ENCODE peak calls at places on chromosome 19, in six cellular contexts. One of them, this sample, is unnamed.
A peak's percentile ranks its signal among the peaks of the same experiment; 100 is the strongest.

GRCh38 chr19:30165228-30165813 is 206.9 kb upstream of the ZNF536 start:
- DNase-seq in NCI-H524: no peak
- DNase-seq in heart left ventricle: no peak
- DNase-seq in heart right ventricle: no peak
- DNase-seq in left kidney: no peak
- DNase-seq in GM19239: no peak
- DNase-seq in this sample: no peak

GRCh38 chr19:43726736-43727592 is 11.1 kb downstream of the IRGC start:
- DNase-seq in NCI-H524: no peak
- DNase-seq in heart left ventricle: peak; percentile 69
- DNase-seq in heart right ventricle: peak; percentile 65
- DNase-seq in left kidney: no peak
- DNase-seq in GM19239: no peak
- DNase-seq in this sample: no peak

GRCh38 chr19:20879501-20879900 is 43.5 kb upstream of the ZNF85 start:
- DNase-seq in NCI-H524: no peak
- DNase-seq in heart left ventricle: no peak
- DNase-seq in heart right ventricle: no peak
- DNase-seq in left kidney: no peak
- DNase-seq in GM19239: no peak
- DNase-seq in this sample: no peak

GRCh38 chr19:31675187-31675913 is 326.1 kb upstream of the TSHZ3 start:
- DNase-seq in NCI-H524: no peak
- DNase-seq in heart left ventricle: no peak
- DNase-seq in heart right ventricle: no peak
- DNase-seq in left kidney: no peak
- DNase-seq in GM19239: no peak
- DNase-seq in this sample: no peak

GRCh38 chr19:3190921-3191805 is 5.4 kb downstream of the NCLN start:
- DNase-seq in NCI-H524: no peak
- DNase-seq in heart left ventricle: no peak
- DNase-seq in heart right ventricle: no peak
- DNase-seq in left kidney: no peak
- DNase-seq in GM19239: no peak
- DNase-seq in this sample: no peak

GRCh38 chr19:19452241-19453128 is 47.0 kb downstream of the GATAD2A start:
- DNase-seq in NCI-H524: no peak
- DNase-seq in heart left ventricle: no peak
- DNase-seq in heart right ventricle: no peak
- DNase-seq in left kidney: no peak
- DNase-seq in GM19239: no peak
- DNase-seq in this sample: no peak

GRCh38 chr19:4380254-4380727 is 20.1 kb downstream of the SH3GL1 start:
- DNase-seq in NCI-H524: no peak
- DNase-seq in heart left ventricle: peak; percentile 70
- DNase-seq in heart right ventricle: peak; percentile 63
- DNase-seq in left kidney: no peak
- DNase-seq in GM19239: no peak
- DNase-seq in this sample: no peak

GRCh38 chr19:47423203-47423882 is 4.0 kb upstream of the MEIS3 start:
- DNase-seq in NCI-H524: no peak
- DNase-seq in heart left ventricle: no peak
- DNase-seq in heart right ventricle: no peak
- DNase-seq in left kidney: peak; percentile 19
- DNase-seq in GM19239: no peak
- DNase-seq in this sample: no peak

GRCh38 chr19:40822161-40822560 is 23.2 kb downstream of the EGLN2 start:
- DNase-seq in NCI-H524: no peak
- DNase-seq in heart left ventricle: no peak
- DNase-seq in heart right ventricle: no peak
- DNase-seq in left kidney: no peak
- DNase-seq in GM19239: no peak
- DNase-seq in this sample: no peak

GRCh38 chr19:41321600-41322270 is 11.8 kb downstream of the CCDC97 start:
- DNase-seq in NCI-H524: no peak
- DNase-seq in heart left ventricle: peak; percentile 50
- DNase-seq in heart right ventricle: no peak
- DNase-seq in left kidney: peak; percentile 73
- DNase-seq in GM19239: no peak
- DNase-seq in this sample: no peak

GRCh38 chr19:55481148-55482127 is 3.5 kb upstream of the NAT14 start:
- DNase-seq in NCI-H524: no peak
- DNase-seq in heart left ventricle: no peak
- DNase-seq in heart right ventricle: peak; percentile 11
- DNase-seq in left kidney: peak; percentile 62
- DNase-seq in GM19239: no peak
- DNase-seq in this sample: no peak

GRCh38 chr19:44587863-44588752 is 25.3 kb upstream of the IGSF23 start:
- DNase-seq in NCI-H524: no peak
- DNase-seq in heart left ventricle: no peak
- DNase-seq in heart right ventricle: no peak
- DNase-seq in left kidney: no peak
- DNase-seq in GM19239: no peak
- DNase-seq in this sample: no peak

GRCh38 chr19:35416331-35416730 is 31.7 kb upstream of the FFAR2 start:
- DNase-seq in NCI-H524: no peak
- DNase-seq in heart left ventricle: no peak
- DNase-seq in heart right ventricle: no peak
- DNase-seq in left kidney: no peak
- DNase-seq in GM19239: no peak
- DNase-seq in this sample: no peak

GRCh38 chr19:48568345-48568886 is 16.4 kb downstream of the SULT2B1 start:
- DNase-seq in NCI-H524: peak; percentile 58
- DNase-seq in heart left ventricle: peak; percentile 84
- DNase-seq in heart right ventricle: peak; percentile 84
- DNase-seq in left kidney: peak; percentile 58
- DNase-seq in GM19239: no peak
- DNase-seq in this sample: peak; percentile 81

GRCh38 chr19:27765397-27765796 is 1447.6 kb downstream of the UQCRFS1 start:
- DNase-seq in NCI-H524: no peak
- DNase-seq in heart left ventricle: no peak
- DNase-seq in heart right ventricle: no peak
- DNase-seq in left kidney: no peak
- DNase-seq in GM19239: no peak
- DNase-seq in this sample: no peak

GRCh38 chr19:16887353-16888265 is 1.2 kb upstream of the F2RL3 start:
- DNase-seq in NCI-H524: no peak
- DNase-seq in heart left ventricle: no peak
- DNase-seq in heart right ventricle: no peak
- DNase-seq in left kidney: no peak
- DNase-seq in GM19239: no peak
- DNase-seq in this sample: no peak

GRCh38 chr19:51371186-51371690 is 1.2 kb downstream of the NKG7 start:
- DNase-seq in NCI-H524: no peak
- DNase-seq in heart left ventricle: no peak
- DNase-seq in heart right ventricle: no peak
- DNase-seq in left kidney: no peak
- DNase-seq in GM19239: no peak
- DNase-seq in this sample: no peak

GRCh38 chr19:3494051-3494450 is 6.4 kb downstream of the DOHH start:
- DNase-seq in NCI-H524: no peak
- DNase-seq in heart left ventricle: no peak
- DNase-seq in heart right ventricle: no peak
- DNase-seq in left kidney: no peak
- DNase-seq in GM19239: no peak
- DNase-seq in this sample: no peak

GRCh38 chr19:30071871-30072270 is 129.8 kb downstream of the URI1 start:
- DNase-seq in NCI-H524: no peak
- DNase-seq in heart left ventricle: no peak
- DNase-seq in heart right ventricle: no peak
- DNase-seq in left kidney: no peak
- DNase-seq in GM19239: no peak
- DNase-seq in this sample: no peak

GRCh38 chr19:37007587-37008220 is 70.5 kb upstream of the ZNF420 start:
- DNase-seq in NCI-H524: no peak
- DNase-seq in heart left ventricle: peak; percentile 74
- DNase-seq in heart right ventricle: peak; percentile 87
- DNase-seq in left kidney: peak; percentile 81
- DNase-seq in GM19239: no peak
- DNase-seq in this sample: no peak

GRCh38 chr19:11382898-11383705 is 1.0 kb downstream of the EPOR start:
- DNase-seq in NCI-H524: no peak
- DNase-seq in heart left ventricle: peak; percentile 59
- DNase-seq in heart right ventricle: peak; percentile 58
- DNase-seq in left kidney: peak; percentile 71
- DNase-seq in GM19239: no peak
- DNase-seq in this sample: no peak

GRCh38 chr19:38375748-38376147 is 1.4 kb downstream of the PSMD8 start:
- DNase-seq in NCI-H524: no peak
- DNase-seq in heart left ventricle: no peak
- DNase-seq in heart right ventricle: no peak
- DNase-seq in left kidney: no peak
- DNase-seq in GM19239: no peak
- DNase-seq in this sample: no peak

GRCh38 chr19:6060600-6061391 is 49.5 kb downstream of the RFX2 start:
- DNase-seq in NCI-H524: no peak
- DNase-seq in heart left ventricle: peak; percentile 6
- DNase-seq in heart right ventricle: no peak
- DNase-seq in left kidney: peak; percentile 79
- DNase-seq in GM19239: no peak
- DNase-seq in this sample: no peak

GRCh38 chr19:10961763-10962536 is 1.1 kb downstream of the SMARCA4 start:
- DNase-seq in NCI-H524: no peak
- DNase-seq in heart left ventricle: no peak
- DNase-seq in heart right ventricle: no peak
- DNase-seq in left kidney: no peak
- DNase-seq in GM19239: no peak
- DNase-seq in this sample: no peak

GRCh38 chr19:940591-941291 is 14.9 kb downstream of the ARID3A start:
- DNase-seq in NCI-H524: peak; percentile 36
- DNase-seq in heart left ventricle: peak; percentile 68
- DNase-seq in heart right ventricle: peak; percentile 74
- DNase-seq in left kidney: no peak
- DNase-seq in GM19239: no peak
- DNase-seq in this sample: peak; percentile 82

GRCh38 chr19:5621945-5622464 is 571 bp downstream of the SAFB2 start:
- DNase-seq in NCI-H524: no peak
- DNase-seq in heart left ventricle: peak; percentile 33
- DNase-seq in heart right ventricle: peak; percentile 21
- DNase-seq in left kidney: no peak
- DNase-seq in GM19239: no peak
- DNase-seq in this sample: no peak

GRCh38 chr19:5081441-5082161 is 112.7 kb downstream of the KDM4B start:
- DNase-seq in NCI-H524: no peak
- DNase-seq in heart left ventricle: no peak
- DNase-seq in heart right ventricle: no peak
- DNase-seq in left kidney: no peak
- DNase-seq in GM19239: no peak
- DNase-seq in this sample: no peak

GRCh38 chr19:39430675-39431593 is 4.8 kb downstream of the RPS16 start:
- DNase-seq in NCI-H524: no peak
- DNase-seq in heart left ventricle: no peak
- DNase-seq in heart right ventricle: no peak
- DNase-seq in left kidney: no peak
- DNase-seq in GM19239: no peak
- DNase-seq in this sample: no peak

GRCh38 chr19:14767466-14767971 is 10.8 kb downstream of the ADGRE2 start:
- DNase-seq in NCI-H524: no peak
- DNase-seq in heart left ventricle: no peak
- DNase-seq in heart right ventricle: no peak
- DNase-seq in left kidney: no peak
- DNase-seq in GM19239: no peak
- DNase-seq in this sample: no peak

GRCh38 chr19:10817291-10818038 is 18.5 kb downstream of the TMED1 start:
- DNase-seq in NCI-H524: no peak
- DNase-seq in heart left ventricle: peak; percentile 51
- DNase-seq in heart right ventricle: peak; percentile 49
- DNase-seq in left kidney: peak; percentile 46
- DNase-seq in GM19239: no peak
- DNase-seq in this sample: no peak

GRCh38 chr19:18282021-18282787 is 782 bp upstream of the JUND start:
- DNase-seq in NCI-H524: no peak
- DNase-seq in heart left ventricle: no peak
- DNase-seq in heart right ventricle: peak; percentile 50
- DNase-seq in left kidney: peak; percentile 98
- DNase-seq in GM19239: no peak
- DNase-seq in this sample: peak; percentile 82

GRCh38 chr19:5863030-5863665 is 7.2 kb downstream of the FUT5 start:
- DNase-seq in NCI-H524: no peak
- DNase-seq in heart left ventricle: no peak
- DNase-seq in heart right ventricle: no peak
- DNase-seq in left kidney: no peak
- DNase-seq in GM19239: no peak
- DNase-seq in this sample: no peak

GRCh38 chr19:28184997-28185396 is 1028.0 kb downstream of the UQCRFS1 start:
- DNase-seq in NCI-H524: no peak
- DNase-seq in heart left ventricle: no peak
- DNase-seq in heart right ventricle: no peak
- DNase-seq in left kidney: no peak
- DNase-seq in GM19239: no peak
- DNase-seq in this sample: no peak

GRCh38 chr19:38152461-38153379 is 71.3 kb downstream of the DPF1 start:
- DNase-seq in NCI-H524: peak; percentile 88
- DNase-seq in heart left ventricle: peak; percentile 40
- DNase-seq in heart right ventricle: peak; percentile 52
- DNase-seq in left kidney: peak; percentile 12
- DNase-seq in GM19239: no peak
- DNase-seq in this sample: no peak